ENCODE peak calls at places on chromosomes 13 and 19, in eight cellular contexts. One of them, this sample, is unnamed.

GRCh38 chr19:16060294-16060693 is 16.0 kb upstream of the TPM4 start:
- DNase-seq in heart right ventricle: no peak
- DNase-seq in lung: no peak
- DNase-seq in dorsolateral prefrontal cortex: no peak
- DNase-seq in CD8-positive, alpha-beta memory T cell: no peak
- DNase-seq in fibroblast of lung: no peak
- DNase-seq in thoracic aorta: no peak
- DNase-seq in mesenchymal stem cell: no peak
- DNase-seq in this sample: no peak

GRCh38 chr19:41376998-41377365 is 649 bp downstream of the TMEM91 start:
- DNase-seq in fibroblast of lung: no peak
- DNase-seq in lung: no peak
- DNase-seq in thoracic aorta: no peak
- DNase-seq in CD8-positive, alpha-beta memory T cell: no peak
- DNase-seq in heart right ventricle: no peak
- DNase-seq in dorsolateral prefrontal cortex: peak; percentile 32
- DNase-seq in mesenchymal stem cell: no peak
- DNase-seq in this sample: no peak

GRCh38 chr13:80359459-80360297 is 18.8 kb upstream of the SPRY2 start:
- DNase-seq in heart right ventricle: no peak
- DNase-seq in thoracic aorta: no peak
- DNase-seq in lung: no peak
- DNase-seq in dorsolateral prefrontal cortex: no peak
- DNase-seq in mesenchymal stem cell: peak; percentile 48
- DNase-seq in CD8-positive, alpha-beta memory T cell: no peak
- DNase-seq in fibroblast of lung: no peak
- DNase-seq in this sample: no peak

GRCh38 chr13:96338030-96338429 is 248.1 kb downstream of the HS6ST3 start:
- DNase-seq in CD8-positive, alpha-beta memory T cell: no peak
- DNase-seq in mesenchymal stem cell: no peak
- DNase-seq in thoracic aorta: no peak
- DNase-seq in heart right ventricle: no peak
- DNase-seq in fibroblast of lung: no peak
- DNase-seq in lung: no peak
- DNase-seq in dorsolateral prefrontal cortex: no peak
- DNase-seq in this sample: no peak

GRCh38 chr13:75841905-75842304 is 205.8 kb downstream of the LMO7 start:
- DNase-seq in fibroblast of lung: no peak
- DNase-seq in heart right ventricle: no peak
- DNase-seq in mesenchymal stem cell: no peak
- DNase-seq in lung: no peak
- DNase-seq in dorsolateral prefrontal cortex: no peak
- DNase-seq in CD8-positive, alpha-beta memory T cell: no peak
- DNase-seq in thoracic aorta: no peak
- DNase-seq in this sample: no peak

GRCh38 chr13:46010148-46010547 is 42.4 kb downstream of the ZC3H13 start:
- DNase-seq in dorsolateral prefrontal cortex: peak; percentile 10
- DNase-seq in heart right ventricle: no peak
- DNase-seq in thoracic aorta: no peak
- DNase-seq in lung: no peak
- DNase-seq in CD8-positive, alpha-beta memory T cell: no peak
- DNase-seq in mesenchymal stem cell: peak; percentile 13
- DNase-seq in fibroblast of lung: no peak
- DNase-seq in this sample: no peak

GRCh38 chr19:23403581-23404324 is 8.5 kb upstream of the ZNF91 start:
- DNase-seq in fibroblast of lung: no peak
- DNase-seq in lung: no peak
- DNase-seq in heart right ventricle: no peak
- DNase-seq in mesenchymal stem cell: no peak
- DNase-seq in thoracic aorta: no peak
- DNase-seq in CD8-positive, alpha-beta memory T cell: no peak
- DNase-seq in dorsolateral prefrontal cortex: no peak
- DNase-seq in this sample: no peak

GRCh38 chr19:58401825-58402433 is 6.5 kb downstream of the RNF225 start:
- DNase-seq in mesenchymal stem cell: no peak
- DNase-seq in fibroblast of lung: no peak
- DNase-seq in heart right ventricle: no peak
- DNase-seq in thoracic aorta: no peak
- DNase-seq in dorsolateral prefrontal cortex: no peak
- DNase-seq in lung: no peak
- DNase-seq in CD8-positive, alpha-beta memory T cell: no peak
- DNase-seq in this sample: no peak

GRCh38 chr13:20498659-20499058 is 27.0 kb downstream of the CRYL1 start:
- DNase-seq in heart right ventricle: no peak
- DNase-seq in dorsolateral prefrontal cortex: no peak
- DNase-seq in CD8-positive, alpha-beta memory T cell: no peak
- DNase-seq in fibroblast of lung: no peak
- DNase-seq in lung: no peak
- DNase-seq in thoracic aorta: no peak
- DNase-seq in mesenchymal stem cell: no peak
- DNase-seq in this sample: no peak

GRCh38 chr13:30744056-30744684 is 8.8 kb downstream of the ALOX5AP start:
- DNase-seq in lung: peak; percentile 63
- DNase-seq in fibroblast of lung: peak; percentile 74
- DNase-seq in mesenchymal stem cell: peak; percentile 86
- DNase-seq in CD8-positive, alpha-beta memory T cell: peak; percentile 95
- DNase-seq in thoracic aorta: no peak
- DNase-seq in dorsolateral prefrontal cortex: no peak
- DNase-seq in heart right ventricle: no peak
- DNase-seq in this sample: no peak

GRCh38 chr13:69556540-69557196 is 551.0 kb upstream of the ATXN8OS start:
- DNase-seq in lung: no peak
- DNase-seq in fibroblast of lung: no peak
- DNase-seq in CD8-positive, alpha-beta memory T cell: no peak
- DNase-seq in heart right ventricle: no peak
- DNase-seq in thoracic aorta: no peak
- DNase-seq in mesenchymal stem cell: no peak
- DNase-seq in dorsolateral prefrontal cortex: no peak
- DNase-seq in this sample: no peak

GRCh38 chr13:32029684-32030083 is 1.9 kb upstream of the FRY start:
- DNase-seq in dorsolateral prefrontal cortex: no peak
- DNase-seq in fibroblast of lung: no peak
- DNase-seq in CD8-positive, alpha-beta memory T cell: no peak
- DNase-seq in thoracic aorta: no peak
- DNase-seq in mesenchymal stem cell: no peak
- DNase-seq in lung: no peak
- DNase-seq in heart right ventricle: no peak
- DNase-seq in this sample: no peak

GRCh38 chr19:6090634-6091033 is 19.7 kb downstream of the RFX2 start:
- DNase-seq in CD8-positive, alpha-beta memory T cell: no peak
- DNase-seq in lung: no peak
- DNase-seq in heart right ventricle: no peak
- DNase-seq in mesenchymal stem cell: no peak
- DNase-seq in thoracic aorta: no peak
- DNase-seq in dorsolateral prefrontal cortex: no peak
- DNase-seq in fibroblast of lung: no peak
- DNase-seq in this sample: no peak

GRCh38 chr19:57934820-57935665 is at the start of gene ZNF418:
- DNase-seq in thoracic aorta: no peak
- DNase-seq in lung: peak; percentile 59
- DNase-seq in fibroblast of lung: peak; percentile 88
- DNase-seq in mesenchymal stem cell: peak; percentile 88
- DNase-seq in heart right ventricle: peak; percentile 44
- DNase-seq in CD8-positive, alpha-beta memory T cell: peak; percentile 78
- DNase-seq in dorsolateral prefrontal cortex: peak; percentile 80
- DNase-seq in this sample: peak; percentile 42

GRCh38 chr13:40026174-40026585 is 370.7 kb downstream of the COG6 start:
- DNase-seq in dorsolateral prefrontal cortex: no peak
- DNase-seq in mesenchymal stem cell: no peak
- DNase-seq in CD8-positive, alpha-beta memory T cell: peak; percentile 42
- DNase-seq in thoracic aorta: no peak
- DNase-seq in heart right ventricle: no peak
- DNase-seq in fibroblast of lung: peak; percentile 73
- DNase-seq in lung: no peak
- DNase-seq in this sample: no peak

GRCh38 chr19:52542984-52543664 is 15.7 kb downstream of the ZNF808 start:
- DNase-seq in lung: no peak
- DNase-seq in mesenchymal stem cell: no peak
- DNase-seq in CD8-positive, alpha-beta memory T cell: peak; percentile 68
- DNase-seq in heart right ventricle: no peak
- DNase-seq in dorsolateral prefrontal cortex: no peak
- DNase-seq in fibroblast of lung: peak; percentile 2
- DNase-seq in thoracic aorta: no peak
- DNase-seq in this sample: no peak

GRCh38 chr13:31350560-31350959 is 150.8 kb downstream of the B3GLCT start:
- DNase-seq in lung: no peak
- DNase-seq in heart right ventricle: no peak
- DNase-seq in mesenchymal stem cell: no peak
- DNase-seq in CD8-positive, alpha-beta memory T cell: no peak
- DNase-seq in fibroblast of lung: no peak
- DNase-seq in thoracic aorta: no peak
- DNase-seq in dorsolateral prefrontal cortex: no peak
- DNase-seq in this sample: no peak

GRCh38 chr13:98480915-98481510 is 95.9 kb downstream of the STK24 start:
- DNase-seq in heart right ventricle: no peak
- DNase-seq in lung: no peak
- DNase-seq in dorsolateral prefrontal cortex: no peak
- DNase-seq in fibroblast of lung: peak; percentile 23
- DNase-seq in CD8-positive, alpha-beta memory T cell: no peak
- DNase-seq in mesenchymal stem cell: peak; percentile 80
- DNase-seq in thoracic aorta: no peak
- DNase-seq in this sample: peak; percentile 60

GRCh38 chr13:98483636-98484288 is 93.1 kb downstream of the STK24 start:
- DNase-seq in thoracic aorta: no peak
- DNase-seq in dorsolateral prefrontal cortex: no peak
- DNase-seq in fibroblast of lung: peak; percentile 21
- DNase-seq in CD8-positive, alpha-beta memory T cell: no peak
- DNase-seq in heart right ventricle: no peak
- DNase-seq in lung: no peak
- DNase-seq in mesenchymal stem cell: peak; percentile 45
- DNase-seq in this sample: no peak

GRCh38 chr13:98482476-98483444 is 94.1 kb downstream of the STK24 start:
- DNase-seq in CD8-positive, alpha-beta memory T cell: no peak
- DNase-seq in dorsolateral prefrontal cortex: peak; percentile 36
- DNase-seq in fibroblast of lung: peak; percentile 73
- DNase-seq in lung: peak; percentile 57
- DNase-seq in heart right ventricle: peak; percentile 80
- DNase-seq in mesenchymal stem cell: peak; percentile 43
- DNase-seq in thoracic aorta: no peak
- DNase-seq in this sample: peak; percentile 80

GRCh38 chr13:98479496-98480003 is 97.4 kb downstream of the STK24 start:
- DNase-seq in thoracic aorta: no peak
- DNase-seq in dorsolateral prefrontal cortex: no peak
- DNase-seq in mesenchymal stem cell: no peak
- DNase-seq in CD8-positive, alpha-beta memory T cell: no peak
- DNase-seq in lung: no peak
- DNase-seq in heart right ventricle: no peak
- DNase-seq in fibroblast of lung: no peak
- DNase-seq in this sample: no peak

DNA sequence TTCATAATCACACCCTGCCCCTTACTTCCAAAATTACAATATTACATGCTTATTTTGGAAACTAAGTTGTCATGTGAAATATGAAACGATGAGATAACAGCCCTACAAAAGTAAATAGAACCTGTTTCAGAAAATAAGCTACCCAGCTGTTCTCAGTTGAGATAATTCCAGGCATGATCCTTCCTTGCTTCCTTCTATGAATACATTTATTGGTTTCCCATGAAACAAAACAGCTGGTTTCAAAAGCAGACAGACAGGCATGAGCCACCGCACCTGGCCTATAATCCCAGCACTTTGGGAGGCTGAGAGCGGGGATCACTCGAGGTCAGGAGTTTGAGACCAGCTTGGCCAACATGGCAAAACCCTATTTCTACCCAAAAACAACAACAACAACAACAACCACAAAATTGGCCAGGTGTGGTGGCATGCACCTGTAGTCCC is 95.4 kb downstream of the STK24 start:
- DNase-seq in fibroblast of lung: no peak
- DNase-seq in thoracic aorta: no peak
- DNase-seq in dorsolateral prefrontal cortex: no peak
- DNase-seq in mesenchymal stem cell: no peak
- DNase-seq in CD8-positive, alpha-beta memory T cell: no peak
- DNase-seq in lung: no peak
- DNase-seq in heart right ventricle: no peak
- DNase-seq in this sample: no peak
- H3K27ac ChIP-seq in fibroblast of lung: no peak overlapping the region
- H3K27ac ChIP-seq in thoracic aorta: no peak overlapping the region
- H3K27ac ChIP-seq in dorsolateral prefrontal cortex: no peak overlapping the region
- H3K27ac ChIP-seq in mesenchymal stem cell: no peak overlapping the region
- H3K27ac ChIP-seq in CD8-positive, alpha-beta memory T cell: no peak overlapping the region
- H3K27ac ChIP-seq in lung: no peak overlapping the region
- H3K27ac ChIP-seq in heart right ventricle: peak overlapping the region; percentile 5
- H3K27ac ChIP-seq in this sample: peak overlapping the region; percentile 88

GRCh38 chr13:43573787-43574562 is 212.8 kb downstream of the ENOX1 start:
- DNase-seq in lung: no peak
- DNase-seq in thoracic aorta: no peak
- DNase-seq in dorsolateral prefrontal cortex: no peak
- DNase-seq in heart right ventricle: no peak
- DNase-seq in mesenchymal stem cell: peak; percentile 42
- DNase-seq in CD8-positive, alpha-beta memory T cell: no peak
- DNase-seq in fibroblast of lung: peak; percentile 28
- DNase-seq in this sample: no peak
- H3K4me3 ChIP-seq in lung: no peak overlapping the region
- H3K4me3 ChIP-seq in thoracic aorta: no peak overlapping the region
- H3K4me3 ChIP-seq in dorsolateral prefrontal cortex: no peak overlapping the region
- H3K4me3 ChIP-seq in heart right ventricle: no peak overlapping the region
- H3K4me3 ChIP-seq in mesenchymal stem cell: no peak overlapping the region
- H3K4me3 ChIP-seq in CD8-positive, alpha-beta memory T cell: no peak overlapping the region
- H3K4me3 ChIP-seq in fibroblast of lung: no peak overlapping the region
- H3K4me3 ChIP-seq in this sample: no peak overlapping the region

GRCh38 chr13:99580500-99581268 is 79.4 kb downstream of the TM9SF2 start:
- DNase-seq in heart right ventricle: no peak
- DNase-seq in lung: no peak
- DNase-seq in dorsolateral prefrontal cortex: no peak
- DNase-seq in thoracic aorta: no peak
- DNase-seq in mesenchymal stem cell: no peak
- DNase-seq in CD8-positive, alpha-beta memory T cell: no peak
- DNase-seq in fibroblast of lung: no peak
- DNase-seq in this sample: no peak
- H3K27ac ChIP-seq in heart right ventricle: no peak overlapping the region
- H3K27ac ChIP-seq in lung: no peak overlapping the region
- H3K27ac ChIP-seq in dorsolateral prefrontal cortex: no peak overlapping the region
- H3K27ac ChIP-seq in thoracic aorta: no peak overlapping the region
- H3K27ac ChIP-seq in mesenchymal stem cell: no peak overlapping the region
- H3K27ac ChIP-seq in CD8-positive, alpha-beta memory T cell: no peak overlapping the region
- H3K27ac ChIP-seq in fibroblast of lung: no peak overlapping the region
- H3K27ac ChIP-seq in this sample: no peak overlapping the region

DNA sequence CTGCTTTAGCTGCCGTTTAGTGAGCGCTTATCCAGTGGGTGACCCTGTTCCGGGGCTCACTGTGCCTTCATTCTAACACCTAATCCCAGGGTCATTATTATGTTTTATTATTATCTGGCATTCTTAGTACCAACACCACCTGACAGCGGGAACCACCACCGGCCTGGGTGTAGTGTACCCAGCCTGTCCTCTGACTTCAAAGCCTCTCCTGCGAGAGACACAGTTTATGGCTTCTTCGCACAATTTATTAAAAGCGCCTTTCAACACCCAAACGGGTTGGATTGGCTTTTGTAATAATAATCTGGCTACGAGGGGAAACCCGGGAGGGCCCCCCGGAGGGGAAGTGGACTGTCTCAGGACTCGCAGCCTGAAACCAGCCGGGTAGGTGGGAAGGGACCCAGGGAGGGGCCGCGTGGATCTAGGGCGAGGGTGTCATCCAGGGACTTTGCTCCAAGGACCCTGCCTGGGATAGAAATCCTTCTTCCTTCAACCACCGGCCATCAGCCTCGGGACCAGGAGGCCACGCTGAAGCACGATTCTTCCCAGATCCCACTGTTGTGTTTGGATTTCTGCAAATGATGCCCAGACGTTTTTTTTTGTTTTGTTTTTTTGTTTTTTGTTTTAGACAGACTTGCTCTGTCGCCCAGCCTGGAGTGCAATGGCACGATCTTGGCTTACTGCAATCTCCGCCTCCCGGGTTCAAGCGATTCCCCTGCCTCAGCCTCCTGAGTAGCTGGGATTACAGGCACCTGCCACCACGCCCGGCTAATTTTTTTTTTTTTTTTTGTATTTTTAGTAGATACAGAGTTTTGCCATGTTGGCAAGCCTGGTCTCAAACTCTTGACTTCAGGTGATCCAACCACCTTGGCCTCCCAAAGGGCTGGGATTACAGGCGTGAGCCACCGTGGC is 1.6 kb upstream of the ZBTB7A start:
- DNase-seq in mesenchymal stem cell: no peak
- DNase-seq in lung: no peak
- DNase-seq in CD8-positive, alpha-beta memory T cell: peak; percentile 51
- DNase-seq in fibroblast of lung: no peak
- DNase-seq in heart right ventricle: no peak
- DNase-seq in thoracic aorta: no peak
- DNase-seq in dorsolateral prefrontal cortex: no peak
- DNase-seq in this sample: no peak
- H3K4me3 ChIP-seq in mesenchymal stem cell: peak overlapping the region; percentile 64
- H3K4me3 ChIP-seq in lung: no peak overlapping the region
- H3K4me3 ChIP-seq in CD8-positive, alpha-beta memory T cell: peak overlapping the region; percentile 51
- H3K4me3 ChIP-seq in fibroblast of lung: peak overlapping the region; percentile 33
- H3K4me3 ChIP-seq in heart right ventricle: peak overlapping the region; percentile 98
- H3K4me3 ChIP-seq in thoracic aorta: peak overlapping the region; percentile 99
- H3K4me3 ChIP-seq in dorsolateral prefrontal cortex: peak overlapping the region; percentile 81
- H3K4me3 ChIP-seq in this sample: peak overlapping the region; percentile 96